ENCODE peak calls at places on chromosome 6, in ten cellular contexts. O, J, Q, G, M, B, X, U, Z and R are unnamed samples.

GRCh38 chr6:16434885-16435284 is 196.5 kb downstream of the GMPR start:
- DNase-seq in G (no peak), Z (no peak), O (no peak), M (no peak), U (no peak), B (no peak), X (no peak), J (no peak), Q (no peak), R (no peak)

GRCh38 chr6:49453221-49453620 is 9.8 kb downstream of the MMUT start:
- DNase-seq in X (peak; percentile 10), M (no peak), B (no peak), J (no peak), G (no peak), Z (peak; percentile 1), U (no peak), O (no peak), Q (peak; percentile 57), R (no peak)

GRCh38 chr6:22873531-22874136 is 304.3 kb downstream of the HDGFL1 start:
- DNase-seq in O (peak; percentile 3), B (no peak), X (peak; percentile 83), G (peak; percentile 24), M (no peak), Z (peak; percentile 14), J (no peak), U (no peak), Q (no peak), R (peak; percentile 7)

GRCh38 chr6:118768904-118769325 is 117.5 kb upstream of the CEP85L start:
- DNase-seq in O (no peak), B (no peak), X (no peak), G (no peak), U (no peak), J (no peak), Z (no peak), M (no peak), Q (no peak), R (no peak)

GRCh38 chr6:6823030-6823429 is 234.5 kb downstream of the LY86 start:
- DNase-seq in G (no peak), U (no peak), Z (no peak), B (no peak), M (no peak), Q (no peak), O (no peak), X (no peak), J (no peak), R (no peak)

GRCh38 chr6:137729866-137730629 is 137.0 kb upstream of the TNFAIP3 start:
- DNase-seq in Q (no peak), J (no peak), B (no peak), U (no peak), M (peak; percentile 52), O (no peak), G (no peak), X (peak; percentile 68), Z (no peak), R (no peak)

GRCh38 chr6:30810813-30811329 is 66.5 kb upstream of the IER3 start:
- DNase-seq in O (no peak), X (no peak), J (no peak), M (no peak), U (no peak), B (no peak), Q (no peak), Z (no peak), G (no peak), R (no peak)

GRCh38 chr6:56555438-56555872 is 87.2 kb downstream of the DST start:
- DNase-seq in M (no peak), B (no peak), U (no peak), O (no peak), Q (no peak), G (no peak), X (peak; percentile 81), J (no peak), Z (peak; percentile 14), R (no peak)

GRCh38 chr6:42199106-42199981 is 4.6 kb upstream of the GUCA1B start:
- DNase-seq in O (no peak), X (peak; percentile 66), G (peak; percentile 17), Z (peak; percentile 3), Q (peak; percentile 46), B (no peak), M (peak; percentile 84), J (no peak), U (no peak), R (no peak)

GRCh38 chr6:97316982-97317381 is 34.0 kb upstream of the MMS22L start:
- DNase-seq in U (no peak), Z (no peak), O (no peak), B (no peak), X (peak; percentile 14), G (no peak), J (no peak), Q (peak; percentile 4), M (no peak), R (no peak)

GRCh38 chr6:42735976-42736375 is 9.9 kb downstream of the TBCC start:
- DNase-seq in M (no peak), Q (no peak), Z (no peak), J (no peak), U (no peak), X (no peak), O (no peak), G (no peak), B (no peak), R (no peak)

GRCh38 chr6:158253248-158253647 is 59.0 kb upstream of the TULP4 start:
- DNase-seq in Z (no peak), X (no peak), J (no peak), O (no peak), B (no peak), Q (no peak), M (no peak), G (no peak), U (no peak), R (no peak)